ENCODE peak calls at places on chromosomes 3 and 15, in five cellular contexts. J is mesenchymal stem cell; U is adrenal gland; F is CD8-positive, alpha-beta T cell; B is left ventricle myocardium inferior. V is an unnamed sample.

GRCh38 chr3:8851703-8852102 is 82.3 kb upstream of the OXTR start:
- DNase-seq in J (peak; percentile 92), U (no peak), F (no peak), B (no peak), V (no peak)

GRCh38 chr15:89917442-89918085 is 4.8 kb upstream of the ARPIN start:
- DNase-seq in J (no peak), U (no peak), F (no peak), B (no peak), V (no peak)

GRCh38 chr15:26197719-26198118 is 334.6 kb upstream of the ATP10A start:
- DNase-seq in J (no peak), U (no peak), F (no peak), B (no peak), V (no peak)

GRCh38 chr3:53425936-53426335 is 68.5 kb upstream of the CACNA1D start:
- DNase-seq in J (no peak), U (no peak), F (no peak), B (no peak), V (no peak)

GRCh38 chr15:28114721-28115622 is 15.9 kb upstream of the OCA2 start:
- DNase-seq in J (no peak), U (no peak), F (no peak), B (no peak), V (no peak)

GRCh38 chr3:166195808-166196207 is 358.6 kb upstream of the BCHE start:
- DNase-seq in J (no peak), U (no peak), F (no peak), B (no peak), V (no peak)

GRCh38 chr3:39106281-39107055 is 959 bp downstream of the GORASP1 start:
- DNase-seq in J (peak; percentile 59), U (no peak), F (no peak), B (no peak), V (no peak)

GRCh38 chr3:61637088-61638051 is 76.0 kb downstream of the PTPRG start:
- DNase-seq in J (peak; percentile 37), U (peak; percentile 58), F (no peak), B (no peak), V (no peak)

GRCh38 chr3:18544135-18544534 is 119.0 kb upstream of the SATB1 start:
- DNase-seq in J (no peak), U (no peak), F (no peak), B (no peak), V (no peak)

GRCh38 chr15:65990298-65990981 is 121.1 kb downstream of the RAB11A start:
- DNase-seq in J (no peak), U (no peak), F (no peak), B (no peak), V (no peak)

GRCh38 chr15:65986416-65986815 is 117.1 kb downstream of the RAB11A start:
- DNase-seq in J (no peak), U (no peak), F (no peak), B (no peak), V (no peak)

GRCh38 chr15:65982941-65983340 is 113.7 kb downstream of the RAB11A start:
- DNase-seq in J (no peak), U (no peak), F (no peak), B (no peak), V (no peak)

GRCh38 chr15:65985387-65985786 is 116.1 kb downstream of the RAB11A start:
- DNase-seq in J (no peak), U (no peak), F (no peak), B (no peak), V (no peak)

DNA sequence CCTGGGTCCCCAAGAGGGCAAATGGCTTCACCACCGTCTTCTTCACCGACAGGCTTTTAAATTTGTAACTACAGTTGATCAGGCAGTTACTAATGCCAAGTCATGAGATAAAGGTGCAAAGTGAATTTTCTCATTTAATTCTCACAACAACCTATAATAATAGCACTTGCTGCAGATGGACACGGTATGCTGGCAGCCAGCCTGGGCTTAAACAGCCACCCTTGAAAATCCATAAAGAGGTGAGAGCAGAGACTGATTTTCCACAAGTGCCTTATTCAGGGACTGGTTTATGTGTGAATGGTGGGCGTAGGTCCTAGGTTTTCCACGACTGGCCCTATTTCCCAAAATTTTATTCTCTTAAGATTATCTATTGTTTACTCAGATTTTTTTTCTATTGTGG is 117.8 kb downstream of the RAB11A start:
- DNase-seq in J (no peak), U (no peak), F (no peak), B (no peak), V (no peak)
- H3K27me3 ChIP-seq in J (peaks cover 88% of the 10 kb centered on the region), U (peaks cover 4% of the 10 kb centered on the region), F (no peaks in the 10 kb centered on the region), B (peaks cover 95% of the 10 kb centered on the region), V (no peaks in the 10 kb centered on the region)

GRCh38 chr3:194767430-194768207 is 81.9 kb downstream of the FAM43A start:
- DNase-seq in J (no peak), U (no peak), F (no peak), B (no peak), V (no peak)

GRCh38 chr3:194768586-194768985 is 82.9 kb downstream of the FAM43A start:
- DNase-seq in J (no peak), U (no peak), F (no peak), B (no peak), V (no peak)

GRCh38 chr3:194766845-194767244 is 81.2 kb downstream of the FAM43A start:
- DNase-seq in J (no peak), U (no peak), F (no peak), B (no peak), V (no peak)

GRCh38 chr3:194772241-194773000 is 86.7 kb downstream of the FAM43A start:
- DNase-seq in J (no peak), U (no peak), F (no peak), B (no peak), V (no peak)

GRCh38 chr3:194769020-194769643 is 83.4 kb downstream of the FAM43A start:
- DNase-seq in J (peak; percentile 93), U (peak; percentile 89), F (peak; percentile 87), B (peak; percentile 92), V (peak; percentile 95)
- H3K4me3 ChIP-seq in J (no peak overlapping the region), U (no peak overlapping the region), F (peak overlapping the region; percentile 45), B (peak overlapping the region; percentile 64), V (peak overlapping the region; percentile 56)

GRCh38 chr3:27720899-27721716 is 1.0 kb downstream of the EOMES start:
- DNase-seq in J (no peak), U (no peak), F (no peak), B (no peak), V (no peak)
- H3K27me3 ChIP-seq in J (peaks cover 66% of the 10 kb centered on the region), U (peaks cover 87% of the 10 kb centered on the region), F (peaks cover 28% of the 10 kb centered on the region), B (peaks cover 100% of the 10 kb centered on the region), V (peaks cover 63% of the 10 kb centered on the region)

DNA sequence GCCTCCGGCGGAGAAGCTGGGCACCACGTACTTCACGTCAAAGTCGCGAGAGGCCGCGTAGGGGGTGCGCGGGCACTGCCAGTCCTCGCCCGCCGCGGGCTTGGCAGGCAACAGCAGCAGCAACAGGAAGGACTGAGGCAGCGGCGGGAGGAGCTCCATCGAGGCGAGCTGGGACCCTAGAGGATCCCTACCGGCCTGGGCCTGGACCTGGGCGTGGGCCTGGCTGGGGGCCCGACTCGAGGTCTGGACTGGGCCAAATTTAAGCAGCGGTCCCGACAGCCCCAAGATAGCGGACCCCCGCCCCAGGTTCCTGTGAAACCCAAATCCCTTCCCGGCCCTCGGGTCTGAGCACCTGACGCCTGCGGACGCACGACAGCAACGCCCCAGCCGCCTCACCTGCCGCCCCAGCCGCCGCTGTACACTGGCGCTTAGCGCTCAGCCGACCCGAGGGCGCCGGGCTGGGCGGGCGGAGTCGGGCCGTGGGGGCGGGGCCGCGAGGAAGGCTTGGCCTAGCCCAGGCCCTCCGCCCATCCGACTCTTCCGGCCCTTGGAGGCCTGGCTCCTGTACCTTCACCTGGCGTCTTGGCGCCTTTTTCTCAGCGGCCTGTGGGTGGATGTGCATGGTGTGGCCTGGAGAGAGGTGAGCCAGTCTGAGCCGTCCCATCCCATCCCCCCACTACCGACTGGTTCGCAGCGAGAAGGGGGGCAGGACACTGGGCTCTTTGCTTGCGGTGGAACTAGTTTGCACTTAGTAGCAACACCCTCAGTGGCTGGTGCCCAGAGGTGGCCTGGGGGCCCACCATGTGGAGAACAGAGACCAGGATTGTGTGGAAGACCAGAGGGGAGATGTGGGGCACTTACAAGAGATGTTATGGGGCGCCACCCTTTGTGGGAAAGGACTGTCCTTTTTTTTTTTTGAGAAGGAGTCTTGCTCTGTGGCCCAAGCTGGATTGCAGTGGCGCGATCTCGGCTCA is at the start of gene MST1R:
- DNase-seq in J (peak; percentile 27), U (peak; percentile 49), F (peak; percentile 63), B (peak; percentile 76), V (no peak)
- H3K4me3 ChIP-seq in J (no peak within 1 kb of the TSS), U (no peak within 1 kb of the TSS), F (peak within 1 kb of the TSS; percentile 60), B (peak within 1 kb of the TSS; percentile 66), V (no peak within 1 kb of the TSS)

GRCh38 chr3:122067588-122068240 is 12.6 kb downstream of the CD86 start:
- DNase-seq in J (no peak), U (no peak), F (no peak), B (no peak), V (no peak)

GRCh38 chr3:122066331-122067213 is 11.4 kb downstream of the CD86 start:
- DNase-seq in J (no peak), U (no peak), F (no peak), B (no peak), V (no peak)

GRCh38 chr3:122067214-122067550 is 12.0 kb downstream of the CD86 start:
- DNase-seq in J (no peak), U (no peak), F (no peak), B (no peak), V (no peak)

GRCh38 chr3:122063908-122064307 is 8.7 kb downstream of the CD86 start:
- DNase-seq in J (no peak), U (peak; percentile 37), F (no peak), B (no peak), V (no peak)

DNA sequence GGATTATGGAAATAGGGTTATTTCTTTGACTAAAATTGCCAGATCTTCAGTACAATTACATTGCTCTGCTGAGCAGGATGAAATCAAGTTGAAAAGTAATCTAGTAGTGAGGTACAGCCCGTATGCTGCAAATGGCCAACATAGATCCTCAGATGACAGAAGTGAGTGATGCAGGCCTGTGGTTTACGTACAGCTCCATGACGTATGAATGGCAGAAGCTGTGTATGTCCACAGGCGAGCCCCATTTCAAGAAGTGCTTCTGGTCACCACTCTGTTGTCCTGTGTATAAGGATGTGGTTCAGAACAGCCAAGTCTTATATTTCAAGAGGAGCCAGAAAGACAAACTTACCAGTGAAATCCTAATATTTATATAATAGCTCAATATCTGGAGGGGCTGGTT is 9.2 kb downstream of the CD86 start:
- DNase-seq in J (no peak), U (no peak), F (no peak), B (no peak), V (no peak)
- H3K27me3 ChIP-seq in J (peaks cover 2% of the 10 kb centered on the region), U (no peaks in the 10 kb centered on the region), F (no peaks in the 10 kb centered on the region), B (no peaks in the 10 kb centered on the region), V (no peaks in the 10 kb centered on the region)

GRCh38 chr3:42503957-42504333 is 1.5 kb downstream of the VIPR1 start:
- DNase-seq in J (no peak), U (no peak), F (no peak), B (no peak), V (no peak)

GRCh38 chr3:42501681-42502428 is 588 bp upstream of the VIPR1 start:
- DNase-seq in J (peak; percentile 55), U (peak; percentile 43), F (peak; percentile 21), B (peak; percentile 50), V (peak; percentile 36)

GRCh38 chr3:42502429-42503250 is at the start of gene VIPR1:
- DNase-seq in J (peak; percentile 38), U (peak; percentile 65), F (peak; percentile 91), B (peak; percentile 78), V (peak; percentile 65)

GRCh38 chr3:42504334-42505202 is 2.1 kb downstream of the VIPR1 start:
- DNase-seq in J (no peak), U (no peak), F (no peak), B (no peak), V (no peak)

GRCh38 chr3:42503251-42503924 is 945 bp downstream of the VIPR1 start:
- DNase-seq in J (no peak), U (no peak), F (no peak), B (no peak), V (no peak)
- H3K4me3 ChIP-seq in J (no peak overlapping the region), U (no peak overlapping the region), F (peak overlapping the region; percentile 95), B (peak overlapping the region; percentile 68), V (no peak overlapping the region)

V was measured in BE2C.